ENCODE peak calls at places on chromosomes 3 and 15, in four cellular contexts. X is breast epithelium, G is spleen, L is vagina. A is an unnamed sample.

GRCh38 chr3:53845881-53846133 is 412 bp downstream of the CHDH start:
- DNase-seq in L (no peak), G (no peak), X (no peak), A (no peak)

GRCh38 chr3:11477286-11477935 is 166.3 kb downstream of the VGLL4 start:
- DNase-seq in G (no peak), L (no peak), X (no peak), A (no peak)

GRCh38 chr3:25782938-25783660 is at the start of gene NGLY1:
- DNase-seq in L (no peak), X (peak), G (peak), A (peak)

GRCh38 chr3:52197842-52198625 is at the start of gene ALAS1:
- DNase-seq in X (peak), G (peak), L (no peak), A (peak)

GRCh38 chr3:9787714-9788113 is 4.6 kb downstream of the TADA3 start:
- DNase-seq in L (no peak), X (no peak), G (no peak), A (no peak)

GRCh38 chr3:29384640-29385039 is 103.8 kb downstream of the RBMS3 start:
- DNase-seq in G (no peak), X (peak), L (no peak), A (no peak)

GRCh38 chr3:15493436-15493835 is 28.1 kb downstream of the COLQ start:
- DNase-seq in X (no peak), G (no peak), L (no peak), A (no peak)

GRCh38 chr15:32682569-32682968 is 35.2 kb upstream of the GREM1 start:
- DNase-seq in X (no peak), G (no peak), L (no peak), A (no peak)

GRCh38 chr3:49661281-49661680 is 12.9 kb upstream of the APEH start:
- DNase-seq in G (no peak), X (no peak), L (no peak), A (no peak)

GRCh38 chr15:78651930-78652655 is 11.1 kb upstream of the CHRNB4 start:
- DNase-seq in L (no peak), X (no peak), G (peak), A (no peak)

GRCh38 chr3:146337991-146338390 is 87.1 kb upstream of the PLSCR4 start:
- DNase-seq in X (no peak), L (no peak), G (no peak), A (no peak)

GRCh38 chr3:120488296-120488695 is 37.5 kb upstream of the FSTL1 start:
- DNase-seq in X (no peak), L (no peak), G (no peak), A (no peak)

GRCh38 chr3:117706037-117706436 is 996.5 kb downstream of the TUSC7 start:
- DNase-seq in L (no peak), G (no peak), X (no peak), A (no peak)

GRCh38 chr3:24128195-24129005 is 183.3 kb downstream of the NR1D2 start:
- DNase-seq in G (no peak), X (no peak), L (no peak), A (no peak)

GRCh38 chr3:160564205-160564922 is 1.0 kb downstream of the KPNA4 start:
- DNase-seq in L (no peak), X (no peak), G (no peak), A (no peak)

GRCh38 chr15:88454231-88454630 is 13.0 kb downstream of the MRPL46 start:
- DNase-seq in X (no peak), L (no peak), G (no peak), A (no peak)

GRCh38 chr15:98874773-98875172 is 132.8 kb downstream of the PGPEP1L start:
- DNase-seq in G (no peak), X (no peak), L (no peak), A (no peak)

GRCh38 chr15:41944313-41944940 is 27.9 kb downstream of the EHD4 start:
- DNase-seq in G (no peak), L (no peak), X (peak), A (no peak)

GRCh38 chr15:28112101-28112760 is 13.1 kb upstream of the OCA2 start:
- DNase-seq in G (no peak), L (peak), X (no peak), A (no peak)

GRCh38 chr3:4083225-4084015 is 219.7 kb upstream of the SETMAR start:
- DNase-seq in G (no peak), L (no peak), X (no peak), A (no peak)

GRCh38 chr3:52221141-52221562 is 4.3 kb downstream of the TLR9 start:
- DNase-seq in G (peak), L (no peak), X (no peak), A (no peak)

GRCh38 chr3:51637144-51637940 is 33.7 kb upstream of the TEX264 start:
- DNase-seq in L (no peak), G (no peak), X (no peak), A (no peak)

GRCh38 chr3:117054551-117054950 is 345.0 kb downstream of the TUSC7 start:
- DNase-seq in G (no peak), X (no peak), L (no peak), A (no peak)

GRCh38 chr3:32969656-32970055 is 18.2 kb downstream of the CCR4 start:
- DNase-seq in X (no peak), L (no peak), G (no peak), A (no peak)

GRCh38 chr3:174355505-174355904 is 503.6 kb upstream of the NAALADL2 start:
- DNase-seq in G (no peak), L (no peak), X (no peak), A (peak)

GRCh38 chr3:125367403-125368230 is 7.5 kb downstream of the ZNF148 start:
- DNase-seq in L (no peak), G (no peak), X (no peak), A (no peak)

GRCh38 chr15:71444866-71445590 is 329.8 kb downstream of the THSD4 start:
- DNase-seq in L (no peak), G (no peak), X (no peak), A (no peak)

GRCh38 chr3:96970211-96970610 is 155.8 kb downstream of the EPHA6 start:
- DNase-seq in G (no peak), L (no peak), X (no peak), A (no peak)

GRCh38 chr3:62622553-62623174 is 249.3 kb upstream of the FEZF2 start:
- DNase-seq in X (no peak), G (no peak), L (no peak), A (peak)

GRCh38 chr3:99637381-99638111 is 848 bp upstream of the COL8A1 start:
- DNase-seq in X (no peak), G (no peak), L (no peak), A (no peak)

GRCh38 chr15:33132722-33133345 is 61.7 kb downstream of the FMN1 start:
- DNase-seq in G (no peak), X (peak), L (no peak), A (no peak)

GRCh38 chr3:7874116-7874515 is 627.5 kb upstream of the LMCD1 start:
- DNase-seq in X (no peak), G (no peak), L (no peak), A (no peak)

GRCh38 chr3:161793194-161793825 is 296.7 kb downstream of the OTOL1 start:
- DNase-seq in G (no peak), X (no peak), L (no peak), A (no peak)

GRCh38 chr3:141426404-141427034 is 58.2 kb downstream of the ZBTB38 start:
- DNase-seq in L (no peak), G (no peak), X (peak), A (peak)

GRCh38 chr3:138939563-138940241 is 7.2 kb downstream of the FOXL2 start:
- DNase-seq in L (no peak), G (no peak), X (no peak), A (no peak)

GRCh38 chr3:104556372-104557078 is 810.2 kb upstream of the ALCAM start:
- DNase-seq in G (no peak), X (no peak), L (no peak), A (peak)

GRCh38 chr3:129936757-129937156 is 37.8 kb upstream of the TRH start:
- DNase-seq in X (peak), L (no peak), G (peak), A (no peak)

GRCh38 chr3:48445277-48445882 is 1.2 kb upstream of the ATRIP start:
- DNase-seq in X (no peak), L (no peak), G (no peak), A (no peak)

GRCh38 chr3:19734453-19734852 is 199.6 kb downstream of the EFHB start:
- DNase-seq in G (no peak), X (no peak), L (no peak), A (no peak)

GRCh38 chr15:85494035-85494793 is 113.8 kb downstream of the AKAP13 start:
- DNase-seq in X (no peak), L (no peak), G (no peak), A (no peak)
- TF ChIP-seq POLR2AphosphoS5 in X (no peak), L (peak), G (no peak), A (no peak)

GRCh38 chr3:132418916-132419315 is 1.6 kb downstream of the DNAJC13 start:
- DNase-seq in L (no peak), X (no peak), G (no peak), A (peak)
- H3K4me3 ChIP-seq in L (peak), X (peak), G (no peak), A (peak)

GRCh38 chr15:48975713-48976419 is 12.1 kb upstream of the SHC4 start:
- DNase-seq in X (peak), L (no peak), G (peak), A (peak)

GRCh38 chr15:48972750-48973503 is 9.2 kb upstream of the SHC4 start:
- DNase-seq in G (no peak), L (no peak), X (no peak), A (no peak)

GRCh38 chr15:48978638-48979037 is 14.9 kb upstream of the SHC4 start:
- DNase-seq in L (no peak), G (no peak), X (no peak), A (no peak)

GRCh38 chr15:48976444-48977088 is 12.8 kb upstream of the SHC4 start:
- DNase-seq in G (no peak), L (no peak), X (no peak), A (no peak)

GRCh38 chr15:48974865-48975264 is 11.1 kb upstream of the SHC4 start:
- DNase-seq in X (no peak), G (no peak), L (no peak), A (no peak)
- TF ChIP-seq CTCF in X (no peak), G (no peak), L (no peak), A (no peak)

DNA sequence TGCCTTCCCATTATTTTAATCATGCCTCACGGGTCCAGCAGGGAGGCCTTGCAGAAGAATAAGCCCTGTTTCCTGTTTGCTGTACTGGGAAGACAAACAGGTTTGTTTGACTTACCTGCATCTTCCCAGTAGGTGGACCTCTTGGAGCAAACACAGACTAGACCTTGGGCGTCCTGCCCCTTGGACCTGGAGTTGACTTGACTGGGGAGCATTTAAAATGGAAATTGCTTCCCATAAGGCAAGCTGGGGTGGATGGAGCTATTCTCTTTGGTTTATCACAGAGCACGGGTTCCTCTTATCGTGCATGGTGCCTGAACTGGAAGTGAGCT is 151.4 kb downstream of the RPLP1 start:
- DNase-seq in L (no peak), X (no peak), G (no peak), A (peak)
- TF ChIP-seq POLR2AphosphoS5 in L (no peak), X (no peak), G (no peak), A (no peak)

GRCh38 chr3:42590989-42591756 is 513 bp downstream of the SS18L2 start:
- DNase-seq in G (peak), L (no peak), X (no peak), A (peak)
- H3K4me3 ChIP-seq in G (peak), L (peak), X (peak), A (peak)

GRCh38 chr15:63531586-63531985 is 27.2 kb downstream of the USP3 start:
- DNase-seq in X (no peak), G (no peak), L (no peak), A (no peak)
- TF ChIP-seq CTCF in X (no peak), G (no peak), L (no peak), A (peak)

DNA sequence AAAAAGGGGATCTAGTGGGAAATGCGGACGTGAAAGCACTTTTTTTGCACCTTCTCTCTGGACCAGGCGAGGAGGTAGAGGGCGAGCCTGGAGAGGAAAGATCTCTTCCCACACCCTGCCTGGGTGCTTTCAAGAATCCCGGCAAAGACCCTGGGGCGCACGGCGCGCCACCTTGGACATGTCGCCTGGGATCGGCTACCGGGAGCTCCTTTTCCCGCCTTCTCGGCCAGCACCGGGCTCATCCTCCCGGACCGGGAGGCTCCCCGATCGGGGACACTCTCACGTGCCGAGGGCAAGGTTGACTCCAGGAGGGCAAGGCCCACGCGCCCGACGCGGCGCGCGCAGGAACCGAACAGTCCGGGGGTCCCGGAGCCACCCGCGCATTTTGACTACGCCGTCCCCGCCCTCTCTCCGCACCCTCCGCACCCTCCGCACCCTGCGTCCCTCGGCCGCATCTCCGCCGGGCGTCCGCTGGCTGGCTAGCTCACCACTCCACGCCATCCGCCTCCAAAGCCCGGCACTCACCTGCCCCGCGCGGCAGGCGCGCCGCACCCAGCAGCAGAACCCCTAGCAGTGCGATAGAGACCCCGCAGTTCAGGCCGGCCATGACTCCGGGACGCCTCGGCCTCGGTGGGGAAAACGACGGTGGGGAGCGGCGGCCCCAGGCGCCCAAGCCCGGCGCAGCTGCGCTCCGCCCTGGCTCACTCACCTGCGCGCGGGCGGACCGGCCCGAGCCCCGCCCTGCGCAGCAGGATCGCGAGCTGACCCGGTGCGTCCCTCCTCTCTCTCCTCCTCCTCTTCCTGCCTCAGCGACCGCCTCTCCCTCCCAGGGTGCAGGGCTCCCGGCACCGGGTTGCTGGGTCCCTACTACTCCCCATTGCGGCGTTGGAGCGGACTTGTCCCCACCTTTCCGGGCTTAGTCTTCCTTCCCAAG is at the start of gene CDCP1:
- DNase-seq in X (no peak), L (no peak), G (no peak), A (no peak)
- TF ChIP-seq POLR2AphosphoS5 in X (peak), L (no peak), G (no peak), A (no peak)

A was measured in HL-60.